ENCODE peak calls at places on chromosomes 6 and 20, in five cellular contexts. R, X, L, E and T are unnamed samples.

GRCh38 chr6:166078294-166078693 is 89.4 kb downstream of the TBXT start:
- DNase-seq in R (no peak), E (no peak), X (no peak), L (peak), T (no peak)

GRCh38 chr20:15700147-15700765 is 873.0 kb downstream of the KIF16B start:
- DNase-seq in R (peak), E (no peak), L (no peak), X (no peak), T (no peak)

GRCh38 chr20:46237221-46237620 is 71.1 kb downstream of the CDH22 start:
- DNase-seq in R (peak), L (no peak), X (no peak), E (no peak), T (no peak)

GRCh38 chr6:55528624-55529023 is 50.4 kb downstream of the HMGCLL1 start:
- DNase-seq in L (no peak), E (no peak), R (no peak), X (no peak), T (no peak)

GRCh38 chr6:18076231-18076630 is 46.2 kb downstream of the NHLRC1 start:
- DNase-seq in E (no peak), L (no peak), R (no peak), X (no peak), T (no peak)

GRCh38 chr20:46174469-46175126 is 56.5 kb downstream of the CD40 start:
- DNase-seq in X (no peak), L (peak), E (peak), R (peak), T (peak)

GRCh38 chr6:158706369-158706982 is 56.6 kb downstream of the SYTL3 start:
- DNase-seq in E (no peak), L (peak), X (peak), R (peak), T (no peak)

GRCh38 chr6:13488896-13489237 is 1.5 kb upstream of the GFOD1 start:
- DNase-seq in R (no peak), E (no peak), X (no peak), L (peak), T (no peak)

GRCh38 chr6:139448094-139448649 is 73.7 kb upstream of the CITED2 start:
- DNase-seq in E (no peak), R (no peak), X (no peak), L (no peak), T (no peak)

GRCh38 chr6:143843689-143844405 is 709 bp downstream of the LTV1 start:
- DNase-seq in R (no peak), X (no peak), L (no peak), E (no peak), T (no peak)

GRCh38 chr20:16220826-16221225 is 352.4 kb downstream of the KIF16B start:
- DNase-seq in X (no peak), R (no peak), E (no peak), L (no peak), T (no peak)

GRCh38 chr6:65229768-65230167 is 477.3 kb downstream of the EYS start:
- DNase-seq in E (no peak), L (no peak), X (no peak), R (no peak), T (no peak)

GRCh38 chr6:138570716-138571020 is 71.4 kb upstream of the NHSL1 start:
- DNase-seq in X (no peak), L (no peak), R (no peak), E (no peak), T (no peak)

GRCh38 chr6:43282060-43282459 is 16.0 kb upstream of the SLC22A7 start:
- DNase-seq in X (no peak), E (no peak), L (no peak), R (no peak), T (no peak)

GRCh38 chr20:43959079-43959919 is 44.6 kb downstream of the TOX2 start:
- DNase-seq in R (no peak), L (peak), X (no peak), E (peak), T (peak)

GRCh38 chr6:90294989-90295853 is 1.4 kb downstream of the BACH2 start:
- DNase-seq in X (no peak), L (peak), R (peak), E (peak), T (peak)